ENCODE peak calls at places on chromosomes 11 and 22, in nine cellular contexts. V, K, E, C, Y, P, D, G and M are unnamed samples.

GRCh38 chr11:107928767-107929507 is 689 bp downstream of the RAB39A start:
- DNase-seq in V (no peak), Y (no peak), E (no peak), D (no peak), C (no peak), P (no peak), K (no peak), G (no peak), M (no peak)

GRCh38 chr11:96235725-96236124 is 107.3 kb downstream of the MAML2 start:
- DNase-seq in G (peak; percentile 73), K (no peak), E (no peak), V (no peak), Y (no peak), P (peak; percentile 47), C (no peak), D (no peak), M (no peak)

GRCh38 chr22:20027966-20028854 is 7.3 kb downstream of the TANGO2 start:
- DNase-seq in Y (no peak), C (no peak), K (no peak), V (peak; percentile 41), G (no peak), E (no peak), P (peak; percentile 49), D (peak; percentile 28), M (no peak)

GRCh38 chr22:16609548-16610261 is 17.1 kb upstream of the CCT8L2 start:
- DNase-seq in G (no peak), V (no peak), C (no peak), E (no peak), Y (no peak), K (no peak), P (no peak), D (no peak), M (no peak)

GRCh38 chr22:36321797-36322601 is 65.8 kb downstream of the MYH9 start:
- DNase-seq in Y (no peak), C (no peak), V (no peak), G (no peak), K (no peak), D (no peak), E (no peak), P (no peak), M (no peak)

GRCh38 chr11:106271686-106272085 is 194.2 kb downstream of the AASDHPPT start:
- DNase-seq in P (no peak), G (peak; percentile 21), C (no peak), D (peak; percentile 37), V (peak; percentile 46), Y (no peak), E (no peak), K (peak; percentile 19), M (no peak)

GRCh38 chr22:26753125-26753862 is 95.9 kb downstream of the MIAT start:
- DNase-seq in G (no peak), C (no peak), Y (no peak), E (no peak), K (no peak), P (no peak), D (no peak), V (no peak), M (no peak)

GRCh38 chr11:15175780-15176179 is 61.1 kb downstream of the INSC start:
- DNase-seq in E (no peak), V (no peak), C (no peak), K (no peak), G (no peak), Y (no peak), P (no peak), D (no peak), M (no peak)

GRCh38 chr22:24119476-24119875 is 61.8 kb upstream of the SUSD2 start:
- DNase-seq in E (no peak), G (no peak), P (no peak), V (no peak), D (no peak), Y (no peak), C (no peak), K (no peak), M (no peak)

GRCh38 chr11:15278129-15278528 is 163.4 kb downstream of the INSC start:
- DNase-seq in C (no peak), D (no peak), E (no peak), P (no peak), G (peak; percentile 29), Y (no peak), V (peak; percentile 30), K (peak; percentile 13), M (no peak)

GRCh38 chr11:71342951-71343827 is 90.8 kb upstream of the SHANK2 start:
- DNase-seq in G (peak; percentile 15), P (peak; percentile 23), K (no peak), Y (no peak), C (no peak), E (peak; percentile 63), V (peak; percentile 5), D (peak; percentile 13), M (no peak)

GRCh38 chr11:22798890-22799289 is 30.7 kb downstream of the SVIP start:
- DNase-seq in P (no peak), K (no peak), G (no peak), C (no peak), V (no peak), D (no peak), Y (no peak), E (no peak), M (no peak)

GRCh38 chr22:48691431-48691851 is 1136.2 kb downstream of the BRD1 start:
- DNase-seq in G (no peak), E (no peak), V (no peak), Y (no peak), K (no peak), D (no peak), P (no peak), C (no peak), M (no peak)

GRCh38 chr22:48687606-48688005 is 1140.1 kb downstream of the BRD1 start:
- DNase-seq in G (no peak), K (no peak), V (no peak), E (no peak), C (no peak), Y (no peak), P (no peak), D (no peak), M (no peak)

GRCh38 chr22:48688366-48688765 is 1139.3 kb downstream of the BRD1 start:
- DNase-seq in G (no peak), E (no peak), K (no peak), V (no peak), D (no peak), Y (no peak), C (no peak), P (no peak), M (no peak)

GRCh38 chr22:48690583-48691317 is 1136.9 kb downstream of the BRD1 start:
- DNase-seq in Y (no peak), G (no peak), E (no peak), C (no peak), V (no peak), P (no peak), K (no peak), D (no peak), M (no peak)

DNA sequence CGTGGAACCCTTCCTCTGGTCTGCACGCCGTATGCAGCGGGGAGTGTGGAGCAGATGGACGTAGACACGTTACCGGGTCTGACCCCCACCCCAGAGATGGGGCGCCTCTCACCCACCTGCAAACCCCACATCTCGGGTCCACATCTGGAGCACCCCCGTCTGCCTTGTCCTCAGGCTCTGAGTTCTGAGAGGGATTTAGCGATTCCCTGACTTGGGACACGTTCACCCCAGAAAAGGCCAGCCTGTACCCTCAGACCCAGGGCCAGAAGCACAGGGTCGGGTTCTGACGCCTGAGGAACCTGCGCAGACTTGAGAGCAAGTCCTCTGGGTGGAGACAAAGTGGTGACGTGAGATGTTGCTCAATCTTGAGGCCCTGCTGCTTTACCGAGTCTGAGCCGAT is 1138.5 kb downstream of the BRD1 start:
- DNase-seq in K (no peak), G (no peak), V (no peak), E (no peak), D (no peak), Y (no peak), P (no peak), C (no peak), M (no peak)
- TF ChIP-seq CTCF in K (no peak), G (no peak), V (no peak), E (no peak), D (no peak), Y (no peak), P (no peak), C (no peak), M (no peak)

GRCh38 chr11:118714816-118715215 is 35.4 kb upstream of the TREH start:
- DNase-seq in K (no peak), E (no peak), Y (no peak), P (no peak), D (no peak), V (no peak), G (no peak), C (no peak), M (no peak)

GRCh38 chr11:118715245-118715807 is 35.9 kb upstream of the TREH start:
- DNase-seq in V (no peak), P (no peak), G (no peak), D (peak; percentile 58), K (no peak), E (no peak), C (no peak), Y (no peak), M (no peak)

DNA sequence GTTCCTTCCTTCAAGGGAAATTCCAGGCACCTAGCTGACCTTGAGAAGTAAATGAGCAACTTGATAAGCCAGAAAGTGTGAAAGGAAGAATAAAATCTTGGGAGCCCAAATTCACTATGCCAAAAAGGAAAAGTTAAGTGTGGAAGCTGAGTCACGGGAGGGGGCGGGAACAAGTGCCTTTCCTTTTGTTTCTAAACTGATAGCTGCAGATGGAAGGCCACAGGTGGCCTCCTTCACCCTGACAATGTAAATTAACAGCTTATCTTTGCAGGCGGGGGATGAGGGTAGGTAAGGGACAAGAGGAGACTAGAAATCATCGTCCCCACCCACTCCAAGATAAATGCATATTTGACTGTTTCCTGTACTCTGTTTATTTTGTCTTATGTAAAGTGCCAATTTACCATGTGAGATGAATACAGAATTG is 36.4 kb upstream of the TREH start:
- DNase-seq in C (no peak), D (peak; percentile 35), E (no peak), P (no peak), G (no peak), Y (no peak), V (no peak), K (no peak), M (no peak)
- H3K4me3 ChIP-seq in C (no peak overlapping the region), D (no peak overlapping the region), E (no peak overlapping the region), P (no peak overlapping the region), G (no peak overlapping the region), Y (no peak overlapping the region), V (no peak overlapping the region), K (no peak overlapping the region), M (no peak overlapping the region)

GRCh38 chr11:12410006-12410728 is 32.8 kb downstream of the PARVA start:
- DNase-seq in D (peak; percentile 56), P (peak; percentile 60), E (no peak), V (peak; percentile 57), G (peak; percentile 51), C (peak; percentile 45), Y (no peak), K (peak; percentile 53), M (no peak)
- TF ChIP-seq CTCF in D (peak; percentile 32), P (peak; percentile 33), E (no peak), V (peak; percentile 25), G (peak; percentile 23), C (peak; percentile 18), Y (peak; percentile 20), K (no peak), M (peak; percentile 45)

DNA sequence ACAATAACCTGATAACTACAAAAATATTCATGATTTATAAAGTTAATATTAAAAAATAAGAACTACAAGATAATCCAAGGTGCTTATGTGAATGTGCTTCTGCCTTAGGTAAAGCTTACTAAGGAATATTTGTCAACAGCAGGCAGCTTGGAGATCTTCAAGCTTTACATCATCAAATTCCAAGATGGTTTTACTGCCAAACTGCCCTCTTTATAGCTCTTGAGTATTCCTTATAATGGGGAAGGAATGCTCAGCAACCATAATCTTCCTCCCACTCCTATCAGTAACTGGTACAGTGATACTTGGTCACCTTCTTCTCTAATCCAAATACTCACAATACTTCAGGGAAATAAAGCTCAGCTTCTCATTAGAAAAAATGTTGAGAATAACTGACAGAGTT is 30.1 kb downstream of the SBF2 start:
- DNase-seq in C (peak; percentile 56), K (peak; percentile 47), E (no peak), D (peak; percentile 63), P (peak; percentile 61), Y (no peak), V (peak; percentile 50), G (peak; percentile 85), M (peak; percentile 72)
- H3K4me3 ChIP-seq in C (no peak overlapping the region), K (no peak overlapping the region), E (no peak overlapping the region), D (no peak overlapping the region), P (no peak overlapping the region), Y (no peak overlapping the region), V (no peak overlapping the region), G (no peak overlapping the region), M (no peak overlapping the region)